ENCODE peak calls at places on chromosomes 16 and 17, in six cellular contexts. D is HepG2, A is right lobe of liver, Q is astrocyte of the cerebellum, N is heart right ventricle, C is AG10803. L is an unnamed sample.

GRCh38 chr16:8572919-8573724 is 17.2 kb downstream of the TMEM114 start:
- DNase-seq in C (peak), A (no peak), D (peak), N (no peak), Q (peak), L (peak)

GRCh38 chr17:28347261-28347891 is 10.0 kb downstream of the POLDIP2 start:
- DNase-seq in Q (peak), N (no peak), A (peak), C (peak), D (no peak), L (peak)

GRCh38 chr17:21001111-21001812 is 41.5 kb downstream of the USP22 start:
- DNase-seq in D (no peak), C (no peak), N (no peak), Q (no peak), A (no peak), L (no peak)

GRCh38 chr17:39939588-39940419 is 12.3 kb downstream of the LRRC3C start:
- DNase-seq in A (no peak), Q (no peak), C (peak), N (peak), D (no peak), L (peak)

GRCh38 chr17:39754958-39755549 is 17.3 kb downstream of the GRB7 start:
- DNase-seq in A (no peak), N (no peak), D (no peak), C (no peak), Q (no peak), L (no peak)

GRCh38 chr16:4609200-4610010 is 5.3 kb downstream of the UBALD1 start:
- DNase-seq in A (no peak), Q (no peak), N (no peak), D (no peak), C (no peak), L (no peak)

GRCh38 chr17:79888811-79889634 is 49.8 kb upstream of the CBX4 start:
- DNase-seq in D (peak), C (no peak), A (peak), N (no peak), Q (no peak), L (no peak)

GRCh38 chr17:55200904-55201608 is 63.7 kb upstream of the HLF start:
- DNase-seq in N (no peak), D (no peak), A (no peak), C (no peak), Q (no peak), L (no peak)

GRCh38 chr17:13557077-13557476 is 44.7 kb downstream of the HS3ST3A1 start:
- DNase-seq in Q (no peak), D (no peak), C (peak), N (no peak), A (no peak), L (no peak)

GRCh38 chr16:66508914-66509496 is 40.9 kb downstream of the TK2 start:
- DNase-seq in D (no peak), C (no peak), A (no peak), Q (no peak), N (no peak), L (no peak)

GRCh38 chr17:81042606-81043005 is 7.7 kb downstream of the BAIAP2 start:
- DNase-seq in C (no peak), A (no peak), D (no peak), Q (no peak), N (no peak), L (no peak)

GRCh38 chr16:80500116-80500859 is 40.5 kb upstream of the DYNLRB2 start:
- DNase-seq in N (no peak), A (no peak), C (no peak), Q (no peak), D (no peak), L (no peak)

GRCh38 chr16:46883353-46883689 is 841 bp upstream of the GPT2 start:
- DNase-seq in N (no peak), D (peak), A (no peak), Q (no peak), C (no peak), L (no peak)

GRCh38 chr17:42055496-42055895 is 5.1 kb upstream of the C17orf113 start:
- DNase-seq in A (no peak), D (no peak), Q (no peak), C (no peak), N (no peak), L (peak)

GRCh38 chr17:42459983-42460300 is 1.3 kb downstream of the ATP6V0A1 start:
- DNase-seq in Q (no peak), N (no peak), C (peak), D (no peak), A (no peak), L (peak)

GRCh38 chr17:78899361-78900260 is 3.4 kb downstream of the CEP295NL start:
- DNase-seq in D (no peak), N (peak), A (no peak), Q (no peak), C (peak), L (peak)

GRCh38 chr16:19284207-19284606 is 1.3 kb upstream of the CLEC19A start:
- DNase-seq in C (no peak), N (no peak), A (peak), D (no peak), Q (no peak), L (peak)

GRCh38 chr16:66925322-66925840 is at the start of gene RRAD:
- DNase-seq in A (no peak), Q (no peak), C (peak), D (no peak), N (peak), L (no peak)

GRCh38 chr16:66585477-66586239 is 6.4 kb downstream of the CMTM2 start:
- DNase-seq in Q (no peak), A (no peak), C (no peak), D (no peak), N (peak), L (no peak)

GRCh38 chr16:10658943-10659342 is 35.8 kb downstream of the TEKT5 start:
- DNase-seq in C (no peak), A (no peak), N (no peak), D (no peak), Q (no peak), L (no peak)

GRCh38 chr16:66134875-66135274 is 231.6 kb upstream of the CDH5 start:
- DNase-seq in N (no peak), A (no peak), C (no peak), Q (no peak), D (no peak), L (no peak)

DNA sequence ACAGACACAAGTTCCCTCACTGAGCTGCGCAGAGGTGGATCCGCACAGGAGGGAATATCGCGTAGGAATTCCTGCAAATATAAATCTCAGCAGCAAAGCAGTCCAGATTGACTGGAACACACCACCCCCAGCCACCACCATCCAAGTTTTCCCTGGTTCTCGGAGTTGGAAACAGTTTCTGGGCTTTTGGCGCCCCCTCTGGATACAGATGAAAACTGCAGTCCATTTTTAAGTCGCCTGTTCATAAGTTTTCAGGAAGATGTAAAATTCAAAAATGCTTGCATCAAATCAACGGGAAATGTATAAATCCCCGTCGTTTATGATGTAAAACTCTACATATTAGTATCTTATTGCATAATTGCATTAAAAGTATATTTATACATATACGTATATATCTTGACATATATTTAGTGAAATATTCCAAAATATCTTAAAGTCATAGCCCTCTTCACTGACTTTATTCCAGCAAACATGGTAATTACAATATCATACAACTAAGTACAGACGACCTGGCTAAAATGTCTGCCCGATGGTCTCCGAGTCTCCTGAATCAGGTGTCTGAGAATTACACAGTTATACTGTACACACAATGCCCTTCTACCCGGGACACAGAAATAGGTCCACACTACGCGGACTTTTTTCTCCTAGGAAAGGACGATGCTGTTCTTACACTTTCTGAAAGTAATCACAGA is 2.1 kb upstream of the SOX9 start:
- DNase-seq in C (peak), D (peak), Q (peak), N (peak), A (peak), L (peak)
- H3K4me3 ChIP-seq in C (peak), D (peak), Q (peak), N (peak), A (peak), L (peak)

GRCh38 chr16:78271981-78272380 is 172.5 kb downstream of the WWOX start:
- DNase-seq in N (no peak), C (no peak), Q (no peak), D (no peak), A (no peak), L (no peak)
- TF ChIP-seq CTCF in N (no peak), C (no peak), Q (no peak), D (no peak), A (no peak), L (no peak)

DNA sequence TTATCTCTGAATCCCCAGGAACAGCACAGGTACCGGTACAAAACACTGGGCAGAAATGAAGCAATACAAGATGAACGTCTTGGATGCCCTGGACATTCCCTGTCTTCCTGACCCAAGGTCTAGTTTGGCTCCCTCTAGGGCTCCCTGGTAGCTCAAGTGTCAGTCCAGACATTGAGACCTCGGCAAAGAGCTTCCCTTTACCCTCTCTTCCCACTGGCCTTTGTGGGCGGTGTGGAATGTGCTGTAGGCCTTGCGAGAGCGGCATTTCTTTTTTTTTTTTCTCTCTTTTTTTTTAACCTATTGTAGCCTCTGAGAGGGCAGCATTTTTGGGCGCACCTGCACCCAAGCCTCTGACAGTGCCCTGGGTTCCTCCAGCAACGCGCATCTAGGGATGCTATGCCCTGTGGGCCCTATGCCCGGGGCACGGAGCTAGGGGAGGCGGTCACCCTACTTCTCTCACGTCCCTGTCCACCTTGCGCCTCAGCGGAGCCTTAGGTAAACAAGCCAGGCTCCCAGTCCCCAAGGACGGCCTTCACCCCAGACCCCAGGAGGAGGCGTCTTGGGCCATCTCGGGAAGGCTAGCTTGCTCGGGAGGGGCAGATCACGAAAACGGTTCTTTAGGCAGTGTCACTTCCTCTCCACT is 1.2 kb upstream of the NFATC3 start:
- DNase-seq in C (peak), Q (no peak), N (no peak), D (peak), A (peak), L (no peak)
- H3K4me3 ChIP-seq in C (peak), Q (peak), N (peak), D (peak), A (peak), L (peak)

DNA sequence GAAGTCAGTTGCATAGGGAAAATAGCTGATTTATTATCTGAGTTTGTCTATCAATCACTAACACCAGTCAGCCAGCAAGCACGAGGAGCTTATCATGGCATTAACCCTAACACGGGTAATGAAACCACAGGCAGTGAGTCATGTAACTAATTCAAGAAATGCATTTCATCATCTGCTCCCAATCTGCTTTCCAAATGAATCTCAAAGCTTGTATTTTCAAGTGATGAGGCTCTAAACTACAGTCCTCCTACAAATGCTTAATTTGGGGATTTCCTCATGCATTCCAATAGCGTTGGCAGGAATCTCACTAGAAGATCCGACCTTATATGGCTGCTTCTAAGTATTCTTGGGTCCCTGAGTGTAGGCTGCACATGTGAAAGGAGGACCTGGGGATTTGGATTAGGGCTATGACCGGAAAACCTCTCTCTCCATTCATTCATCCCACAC is 118.4 kb upstream of the HSBP1 start:
- DNase-seq in D (no peak), A (no peak), N (peak), Q (peak), C (peak), L (peak)
- TF ChIP-seq CTCF in D (no peak), A (no peak), N (no peak), Q (no peak), C (no peak), L (no peak)

GRCh38 chr17:6853764-6854442 is 22.4 kb upstream of the TEKT1 start:
- DNase-seq in D (peak), Q (no peak), C (no peak), N (no peak), A (no peak), L (peak)
- H3K4me3 ChIP-seq in D (peak), Q (no peak), C (no peak), N (no peak), A (peak), L (peak)

DNA sequence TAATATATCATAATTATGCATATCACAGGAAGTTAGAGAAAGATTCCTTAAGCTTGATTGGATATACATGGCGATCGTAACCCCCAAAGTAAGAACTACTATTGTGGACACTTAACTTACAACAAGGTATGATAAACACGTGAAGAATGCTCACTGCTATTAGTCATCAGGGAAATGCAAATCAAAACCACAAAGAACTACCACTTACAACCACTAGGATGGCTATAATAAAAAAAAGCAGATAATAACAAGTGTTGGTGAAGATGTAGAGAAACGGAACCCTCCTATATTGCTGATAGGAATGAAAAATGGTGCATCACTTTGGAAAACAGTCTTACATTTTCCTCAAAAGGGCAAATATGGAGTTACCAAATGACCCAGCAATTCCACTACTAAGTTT is 265.9 kb downstream of the SLC39A11 start:
- DNase-seq in D (no peak), C (no peak), N (no peak), A (no peak), Q (no peak), L (peak)
- TF ChIP-seq CTCF in D (no peak), C (no peak), N (no peak), A (no peak), Q (no peak), L (peak)

GRCh38 chr16:2170587-2171435 is 15.2 kb downstream of the TRAF7 start:
- DNase-seq in C (no peak), A (no peak), D (no peak), N (no peak), Q (no peak), L (no peak)
- H3K4me3 ChIP-seq in C (no peak), A (peak), D (no peak), N (peak), Q (no peak), L (no peak)

GRCh38 chr17:32565401-32565800 is 78.6 kb downstream of the CDK5R1 start:
- DNase-seq in D (peak), C (no peak), Q (no peak), N (no peak), A (no peak), L (no peak)
- TF ChIP-seq CTCF in D (no peak), C (no peak), Q (no peak), N (no peak), A (no peak), L (no peak)

GRCh38 chr17:29618272-29619065 is 4.2 kb downstream of the CORO6 start:
- DNase-seq in Q (no peak), A (no peak), C (no peak), D (no peak), N (no peak), L (no peak)

GRCh38 chr17:29619251-29619650 is 3.5 kb downstream of the CORO6 start:
- DNase-seq in C (peak), A (no peak), Q (no peak), N (peak), D (no peak), L (peak)

GRCh38 chr17:29617125-29617480 is 5.6 kb downstream of the CORO6 start:
- DNase-seq in N (peak), C (peak), A (peak), Q (no peak), D (peak), L (peak)

GRCh38 chr17:29616300-29617048 is 6.2 kb downstream of the CORO6 start:
- DNase-seq in D (no peak), N (no peak), A (peak), Q (no peak), C (no peak), L (no peak)

GRCh38 chr17:29617481-29618271 is 5.0 kb downstream of the CORO6 start:
- DNase-seq in N (no peak), Q (no peak), C (peak), A (peak), D (peak), L (peak)
- H3K4me3 ChIP-seq in N (peak), Q (peak), C (peak), A (peak), D (peak), L (peak)

L was measured in epithelial cell of esophagus.